ENCODE peak calls at places on chromosomes 6 and 20, in nine cellular contexts. Q is dermis microvascular lymphatic vessel endothelial cell, I is amygdala, H is fibroblast of pulmonary artery, A is GM19239, U is RWPE1, X is HFFc6, C is astrocyte of the cerebellum, V is nephron progenitor cell. M is an unnamed sample.

GRCh38 chr6:42313941-42314570 is 96.4 kb upstream of the MRPS10 start:
- DNase-seq in Q (no peak), I (no peak), H (peak), A (no peak), U (no peak), X (no peak), C (no peak), V (no peak), M (no peak)

GRCh38 chr20:16066571-16066970 is 506.7 kb downstream of the KIF16B start:
- DNase-seq in Q (no peak), I (no peak), H (no peak), A (no peak), U (no peak), X (no peak), C (no peak), V (no peak), M (no peak)

GRCh38 chr20:59850018-59850641 is 83.3 kb downstream of the SYCP2 start:
- DNase-seq in Q (peak), I (no peak), H (peak), A (no peak), U (peak), X (peak), C (peak), V (no peak), M (no peak)

GRCh38 chr6:62711750-62712149 is 425.7 kb upstream of the KHDRBS2 start:
- DNase-seq in Q (no peak), I (no peak), H (no peak), A (no peak), U (no peak), X (no peak), C (no peak), V (no peak), M (no peak)

GRCh38 chr20:63238491-63239126 is 2.9 kb downstream of the BIRC7 start:
- DNase-seq in Q (peak), I (no peak), H (no peak), A (no peak), U (no peak), X (no peak), C (no peak), V (no peak), M (no peak)

GRCh38 chr20:32581839-32582658 is 3.1 kb downstream of the NOL4L start:
- DNase-seq in Q (no peak), I (no peak), H (no peak), A (no peak), U (no peak), X (no peak), C (no peak), V (no peak), M (no peak)

GRCh38 chr6:167650730-167651129 is 176.0 kb upstream of the AFDN start:
- DNase-seq in Q (no peak), I (no peak), H (no peak), A (no peak), U (no peak), X (no peak), C (no peak), V (no peak), M (no peak)

GRCh38 chr20:58797371-58798050 is 53.2 kb downstream of the GNAS-AS1 start:
- DNase-seq in Q (no peak), I (no peak), H (no peak), A (no peak), U (no peak), X (no peak), C (no peak), V (no peak), M (no peak)

GRCh38 chr6:11536795-11537194 is 754 bp upstream of the TMEM170B start:
- DNase-seq in Q (no peak), I (no peak), H (no peak), A (no peak), U (no peak), X (no peak), C (no peak), V (peak), M (no peak)

GRCh38 chr20:32589256-32589655 is 4.1 kb upstream of the NOL4L start:
- DNase-seq in Q (no peak), I (no peak), H (no peak), A (no peak), U (peak), X (peak), C (no peak), V (no peak), M (no peak)

GRCh38 chr6:123636771-123637170 is at the start of gene TRDN:
- DNase-seq in Q (no peak), I (no peak), H (no peak), A (no peak), U (no peak), X (no peak), C (no peak), V (peak), M (no peak)